ENCODE peak calls at places on chromosomes 11 and 22, in nine cellular contexts. R is activated CD4-positive, alpha-beta T cell treated with anti-CD3 and anti-CD28 coated beads, Interleukin-2, amount 50 U/mL, for 1 hour; B is stimulated activated naive CD4-positive, alpha-beta T cell; P is OCI-M1; S is kidney tubule cell; K is Daoy; N is foreskin fibroblast; T is B cell; E is Right ventricle myocardium superior. H is an unnamed sample.

GRCh38 chr11:130428271-130428670 is at the start of gene ADAMTS8:
- DNase-seq in R (no peak), B (no peak), P (no peak), S (no peak), K (no peak), N (no peak), T (peak; percentile 61), E (no peak), H (no peak)

GRCh38 chr11:134905513-134905912 is 493.5 kb upstream of the B3GAT1 start:
- DNase-seq in R (no peak), B (no peak), P (no peak), S (no peak), K (no peak), N (no peak), T (no peak), E (peak; percentile 82), H (no peak)

GRCh38 chr11:70204466-70204799 is 1.3 kb downstream of the FADD start:
- DNase-seq in R (no peak), B (no peak), P (peak; percentile 94), S (no peak), K (no peak), N (no peak), T (no peak), E (no peak), H (no peak)

GRCh38 chr11:117219001-117219400 is 12.9 kb downstream of the PCSK7 start:
- DNase-seq in R (no peak), B (no peak), P (no peak), S (no peak), K (no peak), N (no peak), T (no peak), E (no peak), H (no peak)

GRCh38 chr11:125132071-125132470 is 20.6 kb upstream of the TMEM218 start:
- DNase-seq in R (no peak), B (no peak), P (no peak), S (no peak), K (no peak), N (no peak), T (no peak), E (no peak), H (no peak)

GRCh38 chr11:97610000-97610399 is 1220.2 kb downstream of the JRKL start:
- DNase-seq in R (no peak), B (no peak), P (peak; percentile 10), S (no peak), K (no peak), N (no peak), T (no peak), E (no peak), H (no peak)

GRCh38 chr11:131624526-131624925 is 254.1 kb downstream of the NTM start:
- DNase-seq in R (no peak), B (no peak), P (no peak), S (peak; percentile 90), K (peak; percentile 22), N (no peak), T (no peak), E (no peak), H (no peak)

GRCh38 chr22:26656896-26657851 is at the start of gene MIAT:
- DNase-seq in R (peak; percentile 65), B (peak; percentile 45), P (no peak), S (no peak), K (no peak), N (peak; percentile 62), T (peak; percentile 82), E (peak; percentile 46), H (no peak)

H was measured in AG04450.